ENCODE peak calls at places on chromosomes 12 and 14, in ten cellular contexts. One of them, this sample, is unnamed.

GRCh38 chr12:109553471-109553870 is 19.8 kb downstream of the MMAB start:
- DNase-seq in NCI-H2081: no peak
- DNase-seq in T-cell: no peak
- DNase-seq in ELF-1: no peak
- DNase-seq in amniotic stem cell: no peak
- DNase-seq in MCF 10A: no peak
- DNase-seq in ACHN: peak
- DNase-seq in renal cortical epithelial cell: no peak
- DNase-seq in CD4-positive, alpha-beta T cell: no peak
- DNase-seq in endothelial cell: no peak
- DNase-seq in this sample: no peak

GRCh38 chr12:38919191-38919590 is 13.8 kb upstream of the CPNE8 start:
- DNase-seq in NCI-H2081: no peak
- DNase-seq in T-cell: no peak
- DNase-seq in ELF-1: no peak
- DNase-seq in amniotic stem cell: no peak
- DNase-seq in MCF 10A: peak
- DNase-seq in ACHN: no peak
- DNase-seq in renal cortical epithelial cell: no peak
- DNase-seq in CD4-positive, alpha-beta T cell: no peak
- DNase-seq in endothelial cell: no peak
- DNase-seq in this sample: no peak

GRCh38 chr12:111453071-111453989 is 47.6 kb downstream of the SH2B3 start:
- DNase-seq in NCI-H2081: no peak
- DNase-seq in T-cell: no peak
- DNase-seq in ELF-1: no peak
- DNase-seq in amniotic stem cell: no peak
- DNase-seq in MCF 10A: no peak
- DNase-seq in ACHN: no peak
- DNase-seq in renal cortical epithelial cell: no peak
- DNase-seq in CD4-positive, alpha-beta T cell: no peak
- DNase-seq in endothelial cell: no peak
- DNase-seq in this sample: no peak

GRCh38 chr14:95547626-95548327 is 12.9 kb downstream of the GLRX5 start:
- DNase-seq in NCI-H2081: no peak
- DNase-seq in T-cell: no peak
- DNase-seq in ELF-1: no peak
- DNase-seq in amniotic stem cell: no peak
- DNase-seq in MCF 10A: no peak
- DNase-seq in ACHN: peak
- DNase-seq in renal cortical epithelial cell: peak
- DNase-seq in CD4-positive, alpha-beta T cell: no peak
- DNase-seq in endothelial cell: no peak
- DNase-seq in this sample: no peak

GRCh38 chr12:636632-637031 is 26.6 kb downstream of the NINJ2 start:
- DNase-seq in NCI-H2081: no peak
- DNase-seq in T-cell: no peak
- DNase-seq in ELF-1: no peak
- DNase-seq in amniotic stem cell: no peak
- DNase-seq in MCF 10A: no peak
- DNase-seq in ACHN: no peak
- DNase-seq in renal cortical epithelial cell: no peak
- DNase-seq in CD4-positive, alpha-beta T cell: no peak
- DNase-seq in endothelial cell: no peak
- DNase-seq in this sample: no peak

GRCh38 chr14:54322668-54323380 is 74.0 kb upstream of the CDKN3 start:
- DNase-seq in NCI-H2081: peak
- DNase-seq in T-cell: no peak
- DNase-seq in ELF-1: no peak
- DNase-seq in amniotic stem cell: no peak
- DNase-seq in MCF 10A: no peak
- DNase-seq in ACHN: no peak
- DNase-seq in renal cortical epithelial cell: no peak
- DNase-seq in CD4-positive, alpha-beta T cell: no peak
- DNase-seq in endothelial cell: no peak
- DNase-seq in this sample: no peak

GRCh38 chr12:62933220-62933870 is 1.6 kb downstream of the PPM1H start:
- DNase-seq in NCI-H2081: peak
- DNase-seq in T-cell: no peak
- DNase-seq in ELF-1: peak
- DNase-seq in amniotic stem cell: no peak
- DNase-seq in MCF 10A: no peak
- DNase-seq in ACHN: peak
- DNase-seq in renal cortical epithelial cell: no peak
- DNase-seq in CD4-positive, alpha-beta T cell: no peak
- DNase-seq in endothelial cell: peak
- DNase-seq in this sample: no peak

GRCh38 chr12:58607805-58608204 is 312.5 kb downstream of the LRIG3 start:
- DNase-seq in NCI-H2081: no peak
- DNase-seq in T-cell: no peak
- DNase-seq in ELF-1: no peak
- DNase-seq in amniotic stem cell: no peak
- DNase-seq in MCF 10A: no peak
- DNase-seq in ACHN: no peak
- DNase-seq in renal cortical epithelial cell: no peak
- DNase-seq in CD4-positive, alpha-beta T cell: no peak
- DNase-seq in endothelial cell: no peak
- DNase-seq in this sample: no peak

GRCh38 chr12:10191865-10192264 is 13.0 kb downstream of the TMEM52B start:
- DNase-seq in NCI-H2081: no peak
- DNase-seq in T-cell: no peak
- DNase-seq in ELF-1: no peak
- DNase-seq in amniotic stem cell: no peak
- DNase-seq in MCF 10A: peak
- DNase-seq in ACHN: no peak
- DNase-seq in renal cortical epithelial cell: peak
- DNase-seq in CD4-positive, alpha-beta T cell: no peak
- DNase-seq in endothelial cell: no peak
- DNase-seq in this sample: no peak

GRCh38 chr12:3119745-3120660 is 42.8 kb downstream of the TSPAN9 start:
- DNase-seq in NCI-H2081: no peak
- DNase-seq in T-cell: no peak
- DNase-seq in ELF-1: no peak
- DNase-seq in amniotic stem cell: no peak
- DNase-seq in MCF 10A: peak
- DNase-seq in ACHN: no peak
- DNase-seq in renal cortical epithelial cell: peak
- DNase-seq in CD4-positive, alpha-beta T cell: no peak
- DNase-seq in endothelial cell: no peak
- DNase-seq in this sample: no peak

GRCh38 chr12:14810953-14811483 is 3.0 kb downstream of the SMCO3 start:
- DNase-seq in NCI-H2081: peak
- DNase-seq in T-cell: no peak
- DNase-seq in ELF-1: peak
- DNase-seq in amniotic stem cell: no peak
- DNase-seq in MCF 10A: peak
- DNase-seq in ACHN: peak
- DNase-seq in renal cortical epithelial cell: peak
- DNase-seq in CD4-positive, alpha-beta T cell: no peak
- DNase-seq in endothelial cell: peak
- DNase-seq in this sample: no peak

GRCh38 chr12:65876898-65877721 is 52.8 kb downstream of the HMGA2 start:
- DNase-seq in NCI-H2081: no peak
- DNase-seq in T-cell: no peak
- DNase-seq in ELF-1: peak
- DNase-seq in amniotic stem cell: no peak
- DNase-seq in MCF 10A: peak
- DNase-seq in ACHN: no peak
- DNase-seq in renal cortical epithelial cell: peak
- DNase-seq in CD4-positive, alpha-beta T cell: no peak
- DNase-seq in endothelial cell: no peak
- DNase-seq in this sample: no peak

This sample was measured in HCT116.